ENCODE peak calls at places on chromosomes 3 and 15, in four cellular contexts. One of them, this sample, is unnamed.

GRCh38 chr3:156148345-156148945 is 28.1 kb downstream of the KCNAB1 start:
- DNase-seq in tibial artery: no peak
- DNase-seq in esophagus squamous epithelium: no peak
- DNase-seq in A549: no peak
- DNase-seq in this sample: no peak

GRCh38 chr3:5078151-5078550 is 43.9 kb upstream of the ARL8B start:
- DNase-seq in esophagus squamous epithelium: no peak
- DNase-seq in tibial artery: no peak
- DNase-seq in A549: peak
- DNase-seq in this sample: no peak

GRCh38 chr3:54691230-54691900 is 236.5 kb downstream of the LRTM1 start:
- DNase-seq in A549: no peak
- DNase-seq in esophagus squamous epithelium: no peak
- DNase-seq in tibial artery: no peak
- DNase-seq in this sample: no peak

GRCh38 chr3:36557021-36557707 is 176.9 kb downstream of the STAC start:
- DNase-seq in tibial artery: no peak
- DNase-seq in A549: no peak
- DNase-seq in esophagus squamous epithelium: no peak
- DNase-seq in this sample: no peak

GRCh38 chr3:43910750-43911149 is 220.0 kb downstream of the ABHD5 start:
- DNase-seq in esophagus squamous epithelium: no peak
- DNase-seq in tibial artery: no peak
- DNase-seq in A549: no peak
- DNase-seq in this sample: no peak

GRCh38 chr3:60453326-60453725 is 797.9 kb downstream of the FHIT start:
- DNase-seq in A549: no peak
- DNase-seq in esophagus squamous epithelium: no peak
- DNase-seq in tibial artery: no peak
- DNase-seq in this sample: no peak

GRCh38 chr3:41265011-41265545 is 65.8 kb downstream of the CTNNB1 start:
- DNase-seq in esophagus squamous epithelium: no peak
- DNase-seq in tibial artery: no peak
- DNase-seq in A549: peak
- DNase-seq in this sample: no peak

GRCh38 chr15:69288531-69289311 is 10.0 kb upstream of the PAQR5 start:
- DNase-seq in A549: no peak
- DNase-seq in tibial artery: no peak
- DNase-seq in esophagus squamous epithelium: no peak
- DNase-seq in this sample: no peak

GRCh38 chr15:57994468-57995154 is 70.9 kb downstream of the ALDH1A2 start:
- DNase-seq in esophagus squamous epithelium: no peak
- DNase-seq in tibial artery: no peak
- DNase-seq in A549: no peak
- DNase-seq in this sample: no peak

GRCh38 chr3:57952208-57952631 is 56.0 kb upstream of the FLNB start:
- DNase-seq in tibial artery: peak
- DNase-seq in esophagus squamous epithelium: no peak
- DNase-seq in A549: peak
- DNase-seq in this sample: peak

GRCh38 chr3:3105815-3106214 is 4.4 kb downstream of the IL5RA start:
- DNase-seq in tibial artery: no peak
- DNase-seq in esophagus squamous epithelium: no peak
- DNase-seq in A549: no peak
- DNase-seq in this sample: no peak

GRCh38 chr15:34883633-34884032 is 85.9 kb downstream of the AQR start:
- DNase-seq in A549: no peak
- DNase-seq in tibial artery: no peak
- DNase-seq in esophagus squamous epithelium: no peak
- DNase-seq in this sample: no peak

GRCh38 chr3:194070634-194071409 is 65.1 kb upstream of the HES1 start:
- DNase-seq in esophagus squamous epithelium: peak
- DNase-seq in A549: peak
- DNase-seq in tibial artery: peak
- DNase-seq in this sample: peak

GRCh38 chr3:187828571-187829452 is 83.5 kb upstream of the BCL6 start:
- DNase-seq in esophagus squamous epithelium: no peak
- DNase-seq in tibial artery: no peak
- DNase-seq in A549: no peak
- DNase-seq in this sample: no peak

GRCh38 chr15:72939855-72940631 is 112.2 kb upstream of the NEO1 start:
- DNase-seq in esophagus squamous epithelium: no peak
- DNase-seq in A549: peak
- DNase-seq in tibial artery: no peak
- DNase-seq in this sample: no peak

GRCh38 chr3:30500666-30501399 is 105.6 kb upstream of the TGFBR2 start:
- DNase-seq in esophagus squamous epithelium: no peak
- DNase-seq in tibial artery: no peak
- DNase-seq in A549: no peak
- DNase-seq in this sample: no peak

GRCh38 chr3:73601476-73601875 is 23.3 kb downstream of the PDZRN3 start:
- DNase-seq in A549: no peak
- DNase-seq in tibial artery: no peak
- DNase-seq in esophagus squamous epithelium: no peak
- DNase-seq in this sample: no peak

GRCh38 chr15:99320374-99321215 is 69.3 kb downstream of the LRRC28 start:
- DNase-seq in tibial artery: no peak
- DNase-seq in esophagus squamous epithelium: no peak
- DNase-seq in A549: no peak
- DNase-seq in this sample: no peak

GRCh38 chr3:95923496-95924210 is 890.7 kb upstream of the EPHA6 start:
- DNase-seq in tibial artery: no peak
- DNase-seq in A549: peak
- DNase-seq in esophagus squamous epithelium: no peak
- DNase-seq in this sample: peak

GRCh38 chr15:23401627-23402026 is 45.4 kb downstream of the GOLGA6L2 start:
- DNase-seq in A549: no peak
- DNase-seq in esophagus squamous epithelium: no peak
- DNase-seq in tibial artery: no peak
- DNase-seq in this sample: no peak

GRCh38 chr3:9111349-9112265 is 137.8 kb downstream of the SRGAP3 start:
- DNase-seq in tibial artery: peak
- DNase-seq in esophagus squamous epithelium: no peak
- DNase-seq in A549: no peak
- DNase-seq in this sample: peak

GRCh38 chr15:69652906-69653305 is 200.3 kb downstream of the RPLP1 start:
- DNase-seq in esophagus squamous epithelium: no peak
- DNase-seq in tibial artery: no peak
- DNase-seq in A549: no peak
- DNase-seq in this sample: no peak

GRCh38 chr15:63991706-63992105 is 54.6 kb downstream of the DAPK2 start:
- DNase-seq in A549: no peak
- DNase-seq in esophagus squamous epithelium: no peak
- DNase-seq in tibial artery: no peak
- DNase-seq in this sample: no peak

GRCh38 chr3:79113821-79114220 is 654.0 kb downstream of the ROBO1 start:
- DNase-seq in esophagus squamous epithelium: no peak
- DNase-seq in A549: no peak
- DNase-seq in tibial artery: no peak
- DNase-seq in this sample: no peak

GRCh38 chr3:99962703-99963102 is 145.0 kb downstream of the CMSS1 start:
- DNase-seq in A549: no peak
- DNase-seq in esophagus squamous epithelium: no peak
- DNase-seq in tibial artery: no peak
- DNase-seq in this sample: no peak

GRCh38 chr3:31725568-31725967 is 192.8 kb downstream of the STT3B start:
- DNase-seq in tibial artery: no peak
- DNase-seq in esophagus squamous epithelium: no peak
- DNase-seq in A549: no peak
- DNase-seq in this sample: no peak

GRCh38 chr15:41810651-41811431 is 17.1 kb upstream of the JMJD7 start:
- DNase-seq in esophagus squamous epithelium: no peak
- DNase-seq in A549: no peak
- DNase-seq in tibial artery: no peak
- DNase-seq in this sample: no peak

GRCh38 chr3:32855350-32855953 is 37.7 kb downstream of the TRIM71 start:
- DNase-seq in esophagus squamous epithelium: no peak
- DNase-seq in tibial artery: no peak
- DNase-seq in A549: no peak
- DNase-seq in this sample: no peak

GRCh38 chr3:32856355-32856889 is 38.6 kb downstream of the TRIM71 start:
- DNase-seq in A549: peak
- DNase-seq in tibial artery: no peak
- DNase-seq in esophagus squamous epithelium: no peak
- DNase-seq in this sample: no peak

GRCh38 chr3:32856901-32857507 is 39.2 kb downstream of the TRIM71 start:
- DNase-seq in A549: no peak
- DNase-seq in tibial artery: no peak
- DNase-seq in esophagus squamous epithelium: no peak
- DNase-seq in this sample: no peak

GRCh38 chr3:32859604-32860237 is 41.9 kb downstream of the TRIM71 start:
- DNase-seq in esophagus squamous epithelium: no peak
- DNase-seq in tibial artery: no peak
- DNase-seq in A549: no peak
- DNase-seq in this sample: no peak

GRCh38 chr3:32857921-32858320 is 40.1 kb downstream of the TRIM71 start:
- DNase-seq in A549: no peak
- DNase-seq in esophagus squamous epithelium: no peak
- DNase-seq in tibial artery: no peak
- DNase-seq in this sample: no peak
- H3K4me3 ChIP-seq in A549: no peak
- H3K4me3 ChIP-seq in esophagus squamous epithelium: no peak
- H3K4me3 ChIP-seq in tibial artery: no peak
- H3K4me3 ChIP-seq in this sample: no peak

GRCh38 chr15:79088426-79089205 is 2.0 kb downstream of the RASGRF1 start:
- DNase-seq in tibial artery: peak
- DNase-seq in esophagus squamous epithelium: no peak
- DNase-seq in A549: no peak
- DNase-seq in this sample: no peak
- H3K4me3 ChIP-seq in tibial artery: no peak
- H3K4me3 ChIP-seq in esophagus squamous epithelium: no peak
- H3K4me3 ChIP-seq in A549: no peak
- H3K4me3 ChIP-seq in this sample: no peak

DNA sequence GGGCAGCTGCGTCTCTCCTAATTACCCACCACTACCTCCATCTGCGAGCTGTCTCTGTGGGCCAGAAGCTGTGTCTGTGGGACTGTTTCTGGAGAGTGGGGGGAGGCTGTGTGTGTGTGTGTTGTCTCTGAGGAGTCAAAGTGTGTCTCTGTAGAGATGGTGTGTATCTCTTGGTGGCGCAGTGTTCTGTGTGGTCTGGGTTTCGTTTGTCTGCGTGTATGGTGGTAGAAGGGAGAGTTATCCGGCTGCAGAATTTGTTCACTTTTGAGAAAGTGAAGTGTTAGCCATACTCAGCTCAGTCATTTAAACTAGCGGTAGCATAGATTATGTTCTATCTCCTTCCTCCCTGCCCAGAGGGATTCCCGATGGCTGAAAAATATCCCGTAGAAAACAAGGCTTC is 2.2 kb downstream of the MYRIP start:
- DNase-seq in esophagus squamous epithelium: no peak
- DNase-seq in A549: no peak
- DNase-seq in tibial artery: no peak
- DNase-seq in this sample: no peak
- H3K4me3 ChIP-seq in esophagus squamous epithelium: no peak
- H3K4me3 ChIP-seq in A549: no peak
- H3K4me3 ChIP-seq in tibial artery: no peak
- H3K4me3 ChIP-seq in this sample: peak

GRCh38 chr15:68209735-68210408 is 4.7 kb upstream of the CALML4 start:
- DNase-seq in esophagus squamous epithelium: no peak
- DNase-seq in tibial artery: peak
- DNase-seq in A549: no peak
- DNase-seq in this sample: no peak
- H3K4me3 ChIP-seq in esophagus squamous epithelium: no peak
- H3K4me3 ChIP-seq in tibial artery: no peak
- H3K4me3 ChIP-seq in A549: no peak
- H3K4me3 ChIP-seq in this sample: no peak

GRCh38 chr15:75178938-75179772 is 22.5 kb upstream of the C15orf39 start:
- DNase-seq in A549: no peak
- DNase-seq in tibial artery: no peak
- DNase-seq in esophagus squamous epithelium: no peak
- DNase-seq in this sample: no peak
- H3K4me3 ChIP-seq in A549: no peak
- H3K4me3 ChIP-seq in tibial artery: peak
- H3K4me3 ChIP-seq in esophagus squamous epithelium: peak
- H3K4me3 ChIP-seq in this sample: peak

GRCh38 chr3:129973853-129974252 is 667 bp upstream of the TRH start:
- DNase-seq in A549: no peak
- DNase-seq in esophagus squamous epithelium: no peak
- DNase-seq in tibial artery: no peak
- DNase-seq in this sample: no peak
- H3K4me3 ChIP-seq in A549: no peak
- H3K4me3 ChIP-seq in esophagus squamous epithelium: no peak
- H3K4me3 ChIP-seq in tibial artery: no peak
- H3K4me3 ChIP-seq in this sample: no peak

GRCh38 chr15:66747866-66748265 is 45.8 kb downstream of the SMAD6 start:
- DNase-seq in esophagus squamous epithelium: no peak
- DNase-seq in A549: no peak
- DNase-seq in tibial artery: no peak
- DNase-seq in this sample: no peak
- H3K4me3 ChIP-seq in esophagus squamous epithelium: no peak
- H3K4me3 ChIP-seq in A549: no peak
- H3K4me3 ChIP-seq in tibial artery: peak
- H3K4me3 ChIP-seq in this sample: no peak

This sample was measured in BE2C.